ENCODE peak calls at places on chromosomes 4 and X, in seven cellular contexts. F is heart left ventricle, B is lung, P is SJCRH30, L is tibial nerve, V is astrocyte of the cerebellum, Q is mesendoderm. E is an unnamed sample.

GRCh38 chr4:8763966-8764901 is 107.4 kb downstream of the HMX1 start:
- DNase-seq in P (no peak), Q (no peak), F (no peak), B (no peak), V (no peak), L (no peak), E (no peak)

GRCh38 chrX:30865020-30865419 is 24.0 kb downstream of the TAB3 start:
- DNase-seq in Q (peak; percentile 64), B (no peak), P (peak; percentile 3), L (no peak), F (no peak), V (no peak), E (no peak)

GRCh38 chrX:139429913-139430312 is 100.6 kb upstream of the F9 start:
- DNase-seq in F (no peak), P (peak; percentile 1), L (no peak), V (peak; percentile 5), B (no peak), Q (peak; percentile 38), E (no peak)

GRCh38 chrX:44675364-44676024 is 132.8 kb upstream of the FUNDC1 start:
- DNase-seq in F (peak; percentile 57), B (peak; percentile 43), V (peak; percentile 76), L (peak; percentile 4), Q (no peak), P (peak; percentile 85), E (no peak)

GRCh38 chr4:152935138-152935537 is 985 bp upstream of the FHDC1 start:
- DNase-seq in B (no peak), V (no peak), F (no peak), L (no peak), Q (peak; percentile 92), P (no peak), E (no peak)

GRCh38 chrX:55783723-55784122 is 66.2 kb downstream of the RRAGB start:
- DNase-seq in Q (no peak), F (no peak), P (no peak), B (no peak), V (no peak), L (no peak), E (no peak)

GRCh38 chr4:87219648-87220093 is 747 bp downstream of the KLHL8 start:
- DNase-seq in B (peak; percentile 42), P (peak; percentile 62), Q (peak; percentile 37), V (no peak), F (peak; percentile 38), L (peak; percentile 18), E (no peak)

GRCh38 chr4:146327859-146328258 is 113.5 kb downstream of the REELD1 start:
- DNase-seq in Q (no peak), V (no peak), P (no peak), L (no peak), F (no peak), B (no peak), E (no peak)

GRCh38 chrX:39439910-39440733 is 638.9 kb downstream of the MID1IP1 start:
- DNase-seq in P (no peak), Q (no peak), L (no peak), V (no peak), F (no peak), B (no peak), E (no peak)

GRCh38 chr4:182448281-182449151 is 205.3 kb downstream of the TENM3 start:
- DNase-seq in B (peak; percentile 78), L (peak; percentile 81), P (peak; percentile 88), V (peak; percentile 88), Q (peak; percentile 97), F (peak; percentile 94), E (no peak)

GRCh38 chr4:182449960-182450359 is 206.8 kb downstream of the TENM3 start:
- DNase-seq in P (peak; percentile 12), L (no peak), F (no peak), Q (no peak), B (no peak), V (no peak), E (no peak)

GRCh38 chr4:182447938-182448280 is 204.7 kb downstream of the TENM3 start:
- DNase-seq in L (no peak), F (no peak), Q (no peak), B (no peak), V (no peak), P (no peak), E (no peak)

GRCh38 chr4:182453830-182454229 is 210.6 kb downstream of the TENM3 start:
- DNase-seq in Q (no peak), B (no peak), L (no peak), V (no peak), F (no peak), P (no peak), E (no peak)

DNA sequence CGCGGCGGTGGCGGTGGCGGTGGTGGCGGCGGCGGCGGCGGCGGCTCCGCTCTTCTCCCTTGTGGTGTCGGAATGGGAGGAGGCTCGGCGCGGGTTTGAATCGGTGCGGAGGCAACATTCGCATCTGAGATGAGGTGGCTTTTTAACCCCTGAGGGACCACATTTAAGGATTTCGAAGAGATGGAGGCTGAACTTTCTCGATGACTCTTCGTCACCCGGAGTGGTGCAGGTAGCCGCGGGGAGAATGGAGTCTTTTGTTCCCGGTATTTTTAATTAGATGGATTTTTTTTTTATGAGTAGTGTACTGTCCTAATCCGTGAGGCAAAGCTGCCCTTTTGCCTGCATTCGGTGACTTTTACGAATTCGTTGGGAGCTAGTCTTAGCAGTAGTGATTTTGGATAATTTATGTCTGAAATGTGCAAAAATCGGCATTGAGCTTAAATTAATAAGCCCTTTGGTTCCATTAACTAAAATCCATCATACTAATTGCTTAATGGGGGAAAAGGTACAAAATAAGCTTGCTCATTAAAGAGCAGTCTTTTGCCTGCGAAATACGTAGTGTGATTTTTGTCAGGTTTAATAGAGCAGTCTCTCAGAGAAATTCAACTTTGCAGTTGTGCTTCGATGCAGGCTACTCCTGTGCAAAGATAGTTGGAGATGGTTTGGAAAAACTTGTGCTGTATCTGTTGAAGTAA is 206.1 kb downstream of the TENM3 start:
- DNase-seq in Q (peak; percentile 93), B (no peak), L (no peak), F (no peak), P (peak; percentile 70), V (no peak), E (no peak)
- H3K4me3 ChIP-seq in Q (peak overlapping the region; percentile 64), B (peak overlapping the region; percentile 39), L (peak overlapping the region; percentile 57), F (peak overlapping the region; percentile 57), P (peak overlapping the region; percentile 79), V (peak overlapping the region; percentile 68), E (peak overlapping the region; percentile 73)

GRCh38 chr4:80196259-80197131 is 808 bp upstream of the PRDM8 start:
- DNase-seq in B (no peak), F (no peak), P (peak; percentile 24), Q (peak; percentile 62), V (no peak), L (no peak), E (no peak)
- H3K4me3 ChIP-seq in B (no peak overlapping the region), F (peak overlapping the region; percentile 50), P (peak overlapping the region; percentile 55), Q (no peak overlapping the region), V (peak overlapping the region; percentile 47), L (peak overlapping the region; percentile 22), E (peak overlapping the region; percentile 77)

DNA sequence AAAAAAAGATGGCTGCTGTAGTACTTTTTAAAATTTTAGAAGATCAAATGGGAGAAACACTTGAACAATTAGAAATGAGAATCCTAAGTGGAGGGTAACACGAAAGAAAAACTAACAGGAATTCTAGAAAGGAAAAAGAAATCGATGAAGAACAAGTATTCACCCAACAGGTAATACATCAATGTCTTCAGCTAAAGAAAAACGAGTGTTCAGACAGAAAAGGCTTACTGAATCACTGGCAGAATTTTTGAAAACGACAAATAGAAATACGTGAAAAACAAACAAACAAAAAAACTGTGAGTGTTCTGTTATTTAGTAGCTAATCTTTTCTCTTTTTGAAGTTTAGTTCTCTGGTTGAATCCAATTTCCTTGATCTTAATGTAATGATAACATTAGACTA is 1.8 kb downstream of the MAD2L1 start:
- DNase-seq in Q (no peak), B (no peak), F (no peak), V (no peak), P (no peak), L (no peak), E (no peak)
- H3K4me3 ChIP-seq in Q (no peak overlapping the region), B (no peak overlapping the region), F (no peak overlapping the region), V (no peak overlapping the region), P (peak overlapping the region; percentile 72), L (no peak overlapping the region), E (peak overlapping the region; percentile 92)

GRCh38 chrX:145813081-145813480 is 4.5 kb upstream of the SLITRK2 start:
- DNase-seq in P (no peak), Q (no peak), F (no peak), V (no peak), B (no peak), L (no peak), E (no peak)

GRCh38 chrX:145817299-145817665 is 347 bp upstream of the SLITRK2 start:
- DNase-seq in F (no peak), L (no peak), P (no peak), V (no peak), B (no peak), Q (peak; percentile 48), E (no peak)

GRCh38 chrX:145817666-145818521 is at the start of gene SLITRK2:
- DNase-seq in P (no peak), Q (peak; percentile 73), F (no peak), L (no peak), B (no peak), V (no peak), E (no peak)

GRCh38 chrX:145818522-145819075 is 970 bp downstream of the SLITRK2 start:
- DNase-seq in P (no peak), F (no peak), Q (no peak), V (no peak), L (no peak), B (no peak), E (no peak)

DNA sequence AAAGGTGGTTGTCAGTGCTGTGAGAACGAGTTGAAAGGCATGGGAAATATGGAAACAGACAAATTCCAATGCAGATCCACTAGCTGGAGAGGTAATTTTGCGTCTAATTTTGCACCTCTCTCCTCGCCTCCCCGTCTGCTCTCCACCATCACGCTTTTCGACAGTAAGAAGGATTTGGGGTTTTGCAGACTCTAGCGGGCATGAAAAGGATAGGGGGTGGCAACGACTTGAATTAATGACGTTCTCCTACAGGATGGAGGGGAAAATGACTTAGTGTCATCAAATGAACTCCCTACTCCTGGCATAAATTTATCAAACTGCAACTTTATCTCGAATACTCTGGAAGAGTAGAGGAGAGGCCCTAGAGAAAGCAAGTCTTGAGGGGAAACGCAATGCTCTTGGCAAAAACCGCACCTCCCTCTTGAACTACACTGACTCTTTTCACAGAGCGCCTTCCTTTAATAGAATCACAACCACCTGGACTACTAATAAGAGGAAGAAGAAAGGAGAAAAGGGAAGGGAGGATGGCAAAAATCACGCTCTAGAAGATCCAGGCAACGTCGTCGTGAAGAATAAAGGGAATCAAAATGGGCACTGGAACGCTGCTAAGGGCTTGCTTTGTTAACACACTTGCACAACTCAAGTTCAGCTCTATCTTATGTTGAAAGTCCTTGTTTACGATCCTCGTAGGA is 876 bp upstream of the SLITRK2 start:
- DNase-seq in L (no peak), V (no peak), Q (no peak), P (no peak), B (no peak), F (no peak), E (no peak)
- H3K4me3 ChIP-seq in L (peak overlapping the region; percentile 26), V (peak overlapping the region; percentile 32), Q (peak overlapping the region; percentile 3), P (no peak overlapping the region), B (no peak overlapping the region), F (no peak overlapping the region), E (no peak overlapping the region)

GRCh38 chrX:86149089-86149488 is 838 bp downstream of the DACH2 start:
- DNase-seq in L (no peak), P (peak; percentile 0), B (no peak), Q (peak; percentile 6), F (no peak), V (no peak), E (no peak)
- H3K4me3 ChIP-seq in L (no peak overlapping the region), P (no peak overlapping the region), B (no peak overlapping the region), Q (peak overlapping the region; percentile 4), F (no peak overlapping the region), V (peak overlapping the region; percentile 53), E (peak overlapping the region; percentile 77)

E was measured in SK-N-MC.